ENCODE peak calls at places on chromosomes 12 and 14, in four cellular contexts. One of them, this sample, is unnamed.
A peak's percentile ranks its signal among the peaks of the same experiment; 100 is the strongest.

GRCh38 chr14:70045296-70045695 is 143.5 kb downstream of the SLC8A3 start:
- DNase-seq in WTC11: no peak
- DNase-seq in HepG2: no peak
- DNase-seq in K562: no peak
- DNase-seq in this sample: no peak

GRCh38 chr12:57727758-57728395 is 10.7 kb downstream of the AGAP2 start:
- DNase-seq in WTC11: peak; percentile 68
- DNase-seq in HepG2: no peak
- DNase-seq in K562: no peak
- DNase-seq in this sample: no peak

GRCh38 chr14:98184467-98184866 is 1087.5 kb downstream of the BCL11B start:
- DNase-seq in WTC11: no peak
- DNase-seq in HepG2: no peak
- DNase-seq in K562: no peak
- DNase-seq in this sample: no peak

GRCh38 chr12:42382013-42382696 is 56.2 kb downstream of the PPHLN1 start:
- DNase-seq in WTC11: no peak
- DNase-seq in HepG2: no peak
- DNase-seq in K562: no peak
- DNase-seq in this sample: no peak

GRCh38 chr14:68964300-68965093 is 14.6 kb downstream of the ACTN1 start:
- DNase-seq in WTC11: no peak
- DNase-seq in HepG2: no peak
- DNase-seq in K562: no peak
- DNase-seq in this sample: no peak

GRCh38 chr12:100528044-100528443 is 45.4 kb upstream of the GAS2L3 start:
- DNase-seq in WTC11: no peak
- DNase-seq in HepG2: no peak
- DNase-seq in K562: no peak
- DNase-seq in this sample: no peak

GRCh38 chr14:69518341-69519101 is 34.0 kb downstream of the PLEKHD1 start:
- DNase-seq in WTC11: no peak
- DNase-seq in HepG2: no peak
- DNase-seq in K562: no peak
- DNase-seq in this sample: no peak

GRCh38 chr14:99348816-99349609 is 77.0 kb upstream of the BCL11B start:
- DNase-seq in WTC11: no peak
- DNase-seq in HepG2: no peak
- DNase-seq in K562: no peak
- DNase-seq in this sample: no peak

GRCh38 chr12:46981627-46982026 is 97.8 kb upstream of the PCED1B start:
- DNase-seq in WTC11: no peak
- DNase-seq in HepG2: no peak
- DNase-seq in K562: no peak
- DNase-seq in this sample: no peak

GRCh38 chr14:74038015-74038859 is 19.1 kb downstream of the BBOF1 start:
- DNase-seq in WTC11: no peak
- DNase-seq in HepG2: peak; percentile 67
- DNase-seq in K562: peak; percentile 62
- DNase-seq in this sample: no peak

GRCh38 chr12:126337556-126337955 is 1272.3 kb downstream of the AACS start:
- DNase-seq in WTC11: no peak
- DNase-seq in HepG2: no peak
- DNase-seq in K562: no peak
- DNase-seq in this sample: no peak

GRCh38 chr12:40157307-40157706 is 51.4 kb upstream of the SLC2A13 start:
- DNase-seq in WTC11: no peak
- DNase-seq in HepG2: no peak
- DNase-seq in K562: no peak
- DNase-seq in this sample: no peak
- TF ChIP-seq TCF7 in WTC11: no peak
- TF ChIP-seq TCF7 in HepG2: no peak
- TF ChIP-seq TCF7 in K562: no peak
- TF ChIP-seq TCF7 in this sample: no peak

GRCh38 chr14:71720978-71721624 is 211.1 kb upstream of the RGS6 start:
- DNase-seq in WTC11: peak; percentile 61
- DNase-seq in HepG2: peak; percentile 53
- DNase-seq in K562: peak; percentile 71
- DNase-seq in this sample: peak; percentile 11
- TF ChIP-seq TCF7 in WTC11: no peak
- TF ChIP-seq TCF7 in HepG2: no peak
- TF ChIP-seq TCF7 in K562: no peak
- TF ChIP-seq TCF7 in this sample: no peak

GRCh38 chr14:41285193-41285748 is 321.4 kb upstream of the LRFN5 start:
- DNase-seq in WTC11: peak; percentile 41
- DNase-seq in HepG2: peak; percentile 40
- DNase-seq in K562: peak; percentile 16
- DNase-seq in this sample: no peak

GRCh38 chr14:41289025-41289424 is 317.7 kb upstream of the LRFN5 start:
- DNase-seq in WTC11: no peak
- DNase-seq in HepG2: no peak
- DNase-seq in K562: no peak
- DNase-seq in this sample: no peak
- TF ChIP-seq TCF7 in WTC11: no peak
- TF ChIP-seq TCF7 in HepG2: no peak
- TF ChIP-seq TCF7 in K562: no peak
- TF ChIP-seq TCF7 in this sample: no peak

GRCh38 chr12:89918172-89918880 is 209.7 kb upstream of the ATP2B1 start:
- DNase-seq in WTC11: no peak
- DNase-seq in HepG2: no peak
- DNase-seq in K562: no peak
- DNase-seq in this sample: no peak
- TF ChIP-seq TCF7 in WTC11: no peak
- TF ChIP-seq TCF7 in HepG2: no peak
- TF ChIP-seq TCF7 in K562: no peak
- TF ChIP-seq TCF7 in this sample: no peak

GRCh38 chr14:97073622-97074021 is 276.4 kb downstream of the VRK1 start:
- DNase-seq in WTC11: no peak
- DNase-seq in HepG2: no peak
- DNase-seq in K562: no peak
- DNase-seq in this sample: no peak
- TF ChIP-seq TCF7 in WTC11: no peak
- TF ChIP-seq TCF7 in HepG2: no peak
- TF ChIP-seq TCF7 in K562: no peak
- TF ChIP-seq TCF7 in this sample: no peak

GRCh38 chr12:122326597-122326996 is 60.3 kb upstream of the VPS33A start:
- DNase-seq in WTC11: no peak
- DNase-seq in HepG2: no peak
- DNase-seq in K562: no peak
- DNase-seq in this sample: no peak

GRCh38 chr12:122319312-122319638 is 53.0 kb upstream of the VPS33A start:
- DNase-seq in WTC11: no peak
- DNase-seq in HepG2: no peak
- DNase-seq in K562: no peak
- DNase-seq in this sample: no peak

GRCh38 chr12:122318607-122319311 is 52.5 kb upstream of the VPS33A start:
- DNase-seq in WTC11: no peak
- DNase-seq in HepG2: no peak
- DNase-seq in K562: no peak
- DNase-seq in this sample: no peak

GRCh38 chr12:122323311-122324019 is 57.2 kb upstream of the VPS33A start:
- DNase-seq in WTC11: no peak
- DNase-seq in HepG2: no peak
- DNase-seq in K562: no peak
- DNase-seq in this sample: no peak

GRCh38 chr12:122322501-122322900 is 56.2 kb upstream of the VPS33A start:
- DNase-seq in WTC11: no peak
- DNase-seq in HepG2: no peak
- DNase-seq in K562: no peak
- DNase-seq in this sample: no peak
- TF ChIP-seq TCF7 in WTC11: no peak
- TF ChIP-seq TCF7 in HepG2: no peak
- TF ChIP-seq TCF7 in K562: no peak
- TF ChIP-seq TCF7 in this sample: no peak

This sample was measured in GM12878.